ENCODE peak calls at places on chromosomes 16 and 17, in four cellular contexts. E is GM23248, L is HCT116, B is SK-N-SH. T is an unnamed sample.

GRCh38 chr16:67486805-67487204 is 3.5 kb upstream of the AGRP start:
- DNase-seq in B (no peak), L (no peak), E (no peak), T (no peak)

GRCh38 chr17:32878211-32878610 is 1.3 kb upstream of the MYO1D start:
- DNase-seq in B (no peak), E (peak; percentile 98), L (no peak), T (no peak)

GRCh38 chr17:49725453-49725852 is 17.7 kb upstream of the SLC35B1 start:
- DNase-seq in E (no peak), B (no peak), L (no peak), T (no peak)

GRCh38 chr17:17151055-17151454 is 55.1 kb downstream of the PLD6 start:
- DNase-seq in L (no peak), E (peak; percentile 93), B (no peak), T (no peak)

GRCh38 chr17:41212524-41213169 is 13.8 kb upstream of the KRTAP9-2 start:
- DNase-seq in L (no peak), E (no peak), B (no peak), T (no peak)

GRCh38 chr17:10460062-10460461 is 9.3 kb downstream of the MYH4 start:
- DNase-seq in L (no peak), B (no peak), E (no peak), T (no peak)

GRCh38 chr17:18257747-18258355 is 687 bp downstream of the FLII start:
- DNase-seq in L (no peak), E (peak; percentile 94), B (peak; percentile 93), T (peak; percentile 58)

GRCh38 chr17:2406903-2407790 is 6.3 kb upstream of the MNT start:
- DNase-seq in L (peak; percentile 90), B (no peak), E (peak; percentile 98), T (no peak)

GRCh38 chr17:42623732-42624596 is 14.5 kb downstream of the TUBG1 start:
- DNase-seq in B (no peak), L (peak; percentile 56), E (no peak), T (no peak)

GRCh38 chr16:54409982-54410381 is 123.4 kb upstream of the IRX3 start:
- DNase-seq in B (no peak), L (no peak), E (no peak), T (no peak)

GRCh38 chr17:73278049-73278464 is 16.4 kb upstream of the CPSF4L start:
- DNase-seq in B (no peak), E (no peak), L (no peak), T (no peak)
- H3K79me2 ChIP-seq in B (no peaks in the 10 kb centered on the region), E (peaks cover under 1% of the 10 kb centered on the region), L (no peaks in the 10 kb centered on the region), T (no peaks in the 10 kb centered on the region)

DNA sequence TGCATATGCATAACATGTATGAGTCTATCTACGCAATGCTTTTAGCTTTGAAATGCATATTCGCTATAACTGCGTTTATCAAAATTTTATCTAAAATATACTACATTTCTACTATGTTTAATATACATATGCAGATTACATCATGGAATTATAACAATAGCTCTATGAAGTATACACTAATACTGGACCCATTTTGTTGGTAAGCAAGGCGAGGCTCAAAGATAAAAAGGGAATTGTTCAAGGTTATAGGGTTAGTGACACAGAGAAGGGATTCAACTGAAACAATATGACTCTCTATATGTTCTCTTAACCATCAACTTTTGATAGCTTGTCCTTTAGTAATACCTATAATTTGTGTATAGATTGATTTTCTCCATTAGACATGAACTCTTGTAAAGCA is 60.9 kb upstream of the SMIM36 start:
- DNase-seq in L (no peak), B (no peak), E (no peak), T (no peak)
- H3K9me2 ChIP-seq in L (no peaks in the 10 kb centered on the region), B (no peaks in the 10 kb centered on the region), E (no peaks in the 10 kb centered on the region), T (no peaks in the 10 kb centered on the region)

DNA sequence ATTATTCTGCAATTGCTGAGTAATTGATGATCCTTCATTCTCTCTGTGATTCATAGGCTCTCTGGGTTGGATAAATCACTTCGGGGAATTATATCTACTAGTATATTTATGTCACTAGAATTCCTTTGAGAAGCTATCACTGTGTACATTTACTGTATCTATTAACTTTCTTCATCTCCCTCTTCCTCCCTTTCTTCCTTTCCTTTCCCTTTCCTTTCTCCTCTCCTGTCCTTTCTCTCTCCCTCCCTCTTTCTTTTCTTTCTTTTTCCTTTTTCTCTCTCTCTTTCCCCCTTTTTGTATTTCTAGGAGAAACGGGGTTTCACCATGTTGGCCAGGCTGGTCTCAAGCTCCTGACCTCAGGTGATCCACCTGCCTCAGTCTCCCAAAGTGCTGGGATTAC is 711.8 kb downstream of the WWOX start:
- DNase-seq in E (no peak), L (no peak), B (no peak), T (no peak)
- H3K79me2 ChIP-seq in E (no peaks in the 10 kb centered on the region), L (no peaks in the 10 kb centered on the region), B (no peaks in the 10 kb centered on the region), T (no peaks in the 10 kb centered on the region)

GRCh38 chr17:72545756-72546155 is 424.9 kb downstream of the SOX9 start:
- DNase-seq in B (no peak), L (no peak), E (peak; percentile 79), T (no peak)

GRCh38 chr17:72538443-72538842 is 417.6 kb downstream of the SOX9 start:
- DNase-seq in E (no peak), L (no peak), B (no peak), T (no peak)

GRCh38 chr17:72538921-72539352 is 418.1 kb downstream of the SOX9 start:
- DNase-seq in L (no peak), E (no peak), B (no peak), T (no peak)

GRCh38 chr17:72539981-72540897 is 419.4 kb downstream of the SOX9 start:
- DNase-seq in B (peak; percentile 99), E (peak; percentile 92), L (peak; percentile 45), T (peak; percentile 71)

DNA sequence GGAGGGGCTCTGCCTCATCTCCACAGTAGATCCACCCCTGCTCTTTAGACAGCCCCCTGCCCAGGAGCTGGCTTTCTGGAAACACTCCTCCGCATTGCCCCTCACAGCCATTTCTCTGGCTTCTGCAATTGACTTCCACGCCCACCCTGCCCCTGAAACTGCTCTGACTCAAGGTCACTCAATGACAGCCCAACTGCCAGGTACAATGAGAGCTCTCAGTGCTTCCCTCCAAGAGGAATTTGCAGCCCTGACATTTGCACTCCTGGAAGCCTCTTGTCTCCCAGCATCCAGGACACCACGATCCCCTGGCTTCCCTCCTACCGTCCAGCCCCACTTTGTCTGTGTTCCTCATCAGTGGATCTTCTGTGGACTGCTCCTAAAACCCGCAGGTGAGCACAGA is 421.5 kb downstream of the SOX9 start:
- DNase-seq in B (no peak), L (no peak), E (no peak), T (no peak)
- H3K9me2 ChIP-seq in B (no peaks in the 10 kb centered on the region), L (no peaks in the 10 kb centered on the region), E (no peaks in the 10 kb centered on the region), T (no peaks in the 10 kb centered on the region)

GRCh38 chr17:61405686-61406542 is 6.3 kb downstream of the TBX2 start:
- DNase-seq in E (no peak), B (peak; percentile 36), L (no peak), T (no peak)
- H3K79me2 ChIP-seq in E (peaks cover 42% of the 10 kb centered on the region), B (peaks cover 67% of the 10 kb centered on the region), L (no peaks in the 10 kb centered on the region), T (no peaks in the 10 kb centered on the region)

GRCh38 chr17:58785097-58785496 is 29.4 kb downstream of the PPM1E start:
- DNase-seq in B (no peak), L (no peak), E (no peak), T (no peak)
- H3K9me2 ChIP-seq in B (no peaks in the 10 kb centered on the region), L (no peaks in the 10 kb centered on the region), E (no peaks in the 10 kb centered on the region), T (no peaks in the 10 kb centered on the region)

GRCh38 chr16:1929578-1930337 is 11.5 kb upstream of the HS3ST6 start:
- DNase-seq in B (peak; percentile 99), L (no peak), E (peak; percentile 94), T (peak; percentile 90)

GRCh38 chr16:1930338-1930720 is 12.1 kb upstream of the HS3ST6 start:
- DNase-seq in E (no peak), L (no peak), B (no peak), T (no peak)

GRCh38 chr16:1929105-1929504 is 10.9 kb upstream of the HS3ST6 start:
- DNase-seq in E (peak; percentile 66), L (no peak), B (peak; percentile 87), T (peak; percentile 9)

GRCh38 chr16:1933097-1933661 is 9.8 kb downstream of the MSRB1 start:
- DNase-seq in B (peak; percentile 16), E (no peak), L (no peak), T (no peak)

DNA sequence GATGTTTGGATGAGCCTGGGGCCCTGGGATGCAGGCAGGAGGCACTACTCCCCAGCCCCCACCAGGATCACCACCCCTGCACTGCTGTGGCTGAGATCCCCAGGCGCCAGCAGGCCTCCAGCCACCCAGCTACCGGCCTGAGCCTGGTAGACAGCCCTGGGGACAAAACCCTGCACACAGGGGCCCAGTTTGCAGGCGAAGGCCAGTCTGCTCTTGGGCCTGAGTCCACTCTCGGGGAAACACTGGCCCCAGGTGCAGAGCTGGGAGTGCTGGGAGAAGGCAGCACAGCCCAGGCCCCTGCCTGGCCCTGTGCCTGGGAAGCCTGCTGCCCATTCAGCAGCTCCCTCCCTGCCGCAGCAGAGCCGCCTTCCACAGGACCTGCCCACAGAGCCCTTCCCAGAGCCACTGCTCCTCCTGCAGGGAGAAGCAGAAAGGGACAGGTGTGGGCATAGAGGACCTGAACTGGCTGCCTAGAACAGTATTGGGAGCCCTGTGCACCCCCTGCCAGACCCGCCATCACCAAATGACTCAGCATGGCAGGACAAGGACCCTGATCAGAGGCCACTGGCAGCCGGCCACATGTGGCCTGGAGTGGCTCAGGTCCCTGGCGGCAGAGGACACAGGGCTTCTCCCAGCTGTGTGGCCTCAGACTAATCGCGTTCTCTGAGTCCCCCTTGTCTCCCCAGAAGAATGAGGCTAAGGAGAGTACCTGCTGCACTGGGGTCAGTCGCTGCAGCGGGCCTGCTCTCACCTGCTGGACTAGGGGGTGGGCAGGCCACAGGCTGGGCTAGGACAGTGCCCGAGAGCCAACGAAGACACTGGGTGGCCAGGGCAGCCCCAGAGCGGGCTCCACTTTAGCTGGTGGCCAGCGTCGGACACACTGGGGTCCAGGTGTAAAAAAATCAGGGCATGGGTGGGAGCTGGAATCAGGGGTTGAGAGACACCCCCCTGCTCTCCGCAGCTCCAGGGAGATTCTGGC is 10.7 kb downstream of the MSRB1 start:
- DNase-seq in E (no peak), B (no peak), L (no peak), T (no peak)
- H3K79me2 ChIP-seq in E (no peaks in the 10 kb centered on the region), B (no peaks in the 10 kb centered on the region), L (no peaks in the 10 kb centered on the region), T (no peaks in the 10 kb centered on the region)

T was measured in OCI-LY7.